ENCODE peak calls at places on chromosomes 7 and 10, in five cellular contexts. R, B, J, Q and H are unnamed samples.
A peak's percentile ranks its signal among the peaks of the same experiment; 100 is the strongest.

GRCh38 chr10:83760142-83760541 is 379.2 kb upstream of the GHITM start:
- DNase-seq in R (no peak), Q (no peak), B (no peak), J (no peak), H (no peak)

GRCh38 chr7:45701701-45702460 is 127.7 kb downstream of the ADCY1 start:
- DNase-seq in Q (no peak), R (no peak), J (no peak), B (no peak), H (no peak)

GRCh38 chr10:71547841-71548493 is 151.2 kb downstream of the CDH23 start:
- DNase-seq in J (no peak), Q (peak; percentile 82), B (peak; percentile 86), R (peak; percentile 85), H (no peak)

GRCh38 chr7:74488518-74488917 is 34.8 kb downstream of the GTF2IRD1 start:
- DNase-seq in J (no peak), R (no peak), B (no peak), Q (no peak), H (no peak)

GRCh38 chr7:70997275-70997674 is 134.7 kb upstream of the GALNT17 start:
- DNase-seq in B (no peak), R (no peak), Q (no peak), J (no peak), H (no peak)

GRCh38 chr10:87635498-87636312 is 24.0 kb upstream of the PAPSS2 start:
- DNase-seq in Q (no peak), J (no peak), B (no peak), R (peak; percentile 70), H (no peak)

GRCh38 chr10:359093-359492 is 223.8 kb downstream of the ZMYND11 start:
- DNase-seq in J (no peak), R (no peak), Q (no peak), B (no peak), H (peak; percentile 68)

GRCh38 chr10:115050375-115050960 is 42.7 kb upstream of the ATRNL1 start:
- DNase-seq in R (no peak), J (no peak), Q (no peak), B (no peak), H (no peak)

GRCh38 chr7:16660702-16661464 is 14.9 kb downstream of the BZW2 start:
- DNase-seq in B (no peak), Q (no peak), J (no peak), R (peak; percentile 61), H (no peak)

GRCh38 chr7:45446195-45446944 is 127.8 kb upstream of the ADCY1 start:
- DNase-seq in R (no peak), B (no peak), Q (no peak), J (no peak), H (no peak)

GRCh38 chr7:131244259-131244852 is 83.3 kb upstream of the MKLN1 start:
- DNase-seq in Q (no peak), R (peak; percentile 85), J (no peak), B (no peak), H (no peak)

GRCh38 chr7:88001744-88002530 is 67.9 kb downstream of the ADAM22 start:
- DNase-seq in J (no peak), Q (no peak), R (no peak), B (no peak), H (no peak)

GRCh38 chr10:128125944-128126764 is at the start of gene MKI67:
- DNase-seq in R (peak; percentile 90), Q (peak; percentile 86), B (peak; percentile 86), J (peak; percentile 85), H (peak; percentile 45)

GRCh38 chr7:155577509-155577905 is 31.1 kb upstream of the CNPY1 start:
- DNase-seq in J (no peak), Q (no peak), B (no peak), R (no peak), H (no peak)

GRCh38 chr10:114384181-114384580 is 20.1 kb downstream of the AFAP1L2 start:
- DNase-seq in R (no peak), Q (no peak), J (no peak), B (no peak), H (no peak)

GRCh38 chr10:18735711-18736110 is 76.5 kb downstream of the ARL5B start:
- DNase-seq in J (no peak), B (no peak), Q (no peak), R (no peak), H (no peak)

GRCh38 chr10:35912615-35913170 is 270.6 kb upstream of the FZD8 start:
- DNase-seq in J (no peak), B (no peak), R (peak; percentile 52), Q (no peak), H (no peak)

GRCh38 chr7:142905759-142906158 is 20.2 kb upstream of the TRPV6 start:
- DNase-seq in B (no peak), J (no peak), Q (no peak), R (no peak), H (no peak)

GRCh38 chr7:27697861-27698430 is 35.3 kb upstream of the HIBADH start:
- DNase-seq in J (no peak), R (peak; percentile 37), Q (no peak), B (no peak), H (peak; percentile 12)

GRCh38 chr10:74955796-74956195 is 129.4 kb downstream of the KAT6B start:
- DNase-seq in R (peak; percentile 21), Q (no peak), B (no peak), J (no peak), H (no peak)

GRCh38 chr10:122307669-122308486 is 36.8 kb downstream of the BTBD16 start:
- DNase-seq in B (peak; percentile 77), R (peak; percentile 99), Q (peak; percentile 81), J (no peak), H (no peak)

GRCh38 chr7:139771001-139771956 is 6.5 kb downstream of the HIPK2 start:
- DNase-seq in R (peak; percentile 84), J (no peak), Q (no peak), B (no peak), H (no peak)

GRCh38 chr10:84333864-84334451 is 5.6 kb downstream of the CCSER2 start:
- DNase-seq in Q (no peak), R (peak; percentile 14), J (peak; percentile 35), B (no peak), H (no peak)

GRCh38 chr7:99000196-99000903 is 122.0 kb downstream of the TRRAP start:
- DNase-seq in B (no peak), Q (no peak), J (no peak), R (no peak), H (peak; percentile 11)

GRCh38 chr7:27185013-27185707 is at the start of gene HOXA11:
- DNase-seq in J (no peak), R (no peak), B (no peak), Q (no peak), H (peak; percentile 33)

GRCh38 chr7:142440219-142441073 is 182.6 kb upstream of the PRSS58 start:
- DNase-seq in B (no peak), J (no peak), R (peak; percentile 67), Q (no peak), H (no peak)

GRCh38 chr10:33334839-33335549 is 527 bp upstream of the NRP1 start:
- DNase-seq in R (peak; percentile 95), J (no peak), B (peak; percentile 89), Q (peak; percentile 87), H (no peak)

GRCh38 chr10:33337335-33337854 is 2.9 kb upstream of the NRP1 start:
- DNase-seq in B (peak; percentile 42), J (no peak), R (peak; percentile 92), Q (peak; percentile 80), H (no peak)

GRCh38 chr10:33335550-33335799 is 1.0 kb upstream of the NRP1 start:
- DNase-seq in Q (no peak), J (no peak), B (no peak), R (peak; percentile 54), H (no peak)

GRCh38 chr10:33335800-33336605 is 1.5 kb upstream of the NRP1 start:
- DNase-seq in B (peak; percentile 91), J (no peak), R (peak; percentile 87), Q (peak; percentile 78), H (peak; percentile 38)

GRCh38 chr10:33336606-33337334 is 2.3 kb upstream of the NRP1 start:
- DNase-seq in J (no peak), B (peak; percentile 87), R (peak; percentile 63), Q (peak; percentile 74), H (no peak)
- H3K4me3 ChIP-seq in J (no peak overlapping the region), B (peak overlapping the region; percentile 81), R (peak overlapping the region; percentile 95), Q (peak overlapping the region; percentile 94), H (peak overlapping the region; percentile 67)

DNA sequence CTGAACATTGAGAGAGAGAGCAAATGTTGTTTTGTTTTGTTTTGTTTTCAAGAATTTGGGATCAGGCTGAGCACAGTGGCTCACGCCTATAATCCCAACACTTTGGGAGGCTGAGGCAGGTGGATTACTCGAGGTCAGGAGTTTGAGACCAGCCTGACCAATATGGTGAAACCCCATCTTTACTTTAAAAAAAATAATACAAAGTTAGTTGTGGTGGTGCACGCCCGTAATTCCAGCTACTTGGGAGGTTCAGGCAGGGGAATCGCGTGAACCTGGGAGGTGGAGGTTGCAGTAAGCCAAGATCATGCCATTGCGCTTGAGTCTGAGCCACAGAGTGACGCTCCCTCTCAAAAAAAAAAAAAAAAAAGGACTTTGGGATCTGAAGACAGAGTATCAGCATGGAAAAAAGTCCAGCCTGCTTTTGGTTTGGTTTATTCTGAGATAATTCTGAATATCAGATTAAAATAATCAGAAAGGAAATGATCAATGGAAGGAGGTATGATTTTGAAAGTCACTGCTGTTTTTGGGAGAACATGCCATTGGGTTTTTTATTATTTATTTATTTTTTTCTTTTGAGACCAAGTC is 1.9 kb upstream of the ITIH2 start:
- DNase-seq in R (no peak), B (no peak), Q (no peak), J (no peak), H (no peak)
- H3K27ac ChIP-seq in R (no peak overlapping the region), B (no peak overlapping the region), Q (no peak overlapping the region), J (no peak overlapping the region), H (no peak overlapping the region)

DNA sequence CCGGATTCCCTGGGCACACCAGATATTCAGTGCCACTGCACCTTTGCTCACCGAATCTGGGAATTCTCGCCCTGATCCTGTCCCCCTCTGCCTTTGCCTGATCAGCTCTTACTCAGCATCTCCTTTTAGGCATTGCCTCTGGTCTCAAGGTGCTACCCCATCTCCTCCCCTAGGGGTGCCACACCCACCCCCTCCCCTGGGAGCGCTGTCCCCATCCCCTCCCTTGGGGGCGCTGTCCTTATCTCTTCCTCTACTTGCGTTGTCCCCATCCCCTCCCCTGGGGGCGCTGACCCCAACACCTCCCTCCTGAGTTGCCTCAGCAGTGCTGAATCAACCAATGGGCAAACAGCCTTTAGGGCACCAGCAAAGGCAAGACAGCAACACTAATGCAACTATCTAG is 686.9 kb upstream of the FOXK1 start:
- DNase-seq in Q (no peak), J (peak; percentile 83), R (no peak), B (no peak), H (no peak)
- TF ChIP-seq CTCF in Q (no peak), J (peak; percentile 99), R (no peak), B (no peak), H (no peak)

GRCh38 chr10:77640167-77640566 is 2.6 kb upstream of the KCNMA1 start:
- DNase-seq in Q (no peak), B (no peak), J (no peak), R (no peak), H (no peak)

GRCh38 chr10:77637474-77637985 is at the start of gene KCNMA1:
- DNase-seq in R (no peak), Q (no peak), B (peak; percentile 33), J (no peak), H (peak; percentile 56)

GRCh38 chr10:77639756-77640155 is 2.1 kb upstream of the KCNMA1 start:
- DNase-seq in Q (no peak), B (no peak), R (no peak), J (no peak), H (no peak)

GRCh38 chr10:77637986-77638765 is 568 bp upstream of the KCNMA1 start:
- DNase-seq in J (no peak), R (peak; percentile 46), Q (no peak), B (no peak), H (no peak)

DNA sequence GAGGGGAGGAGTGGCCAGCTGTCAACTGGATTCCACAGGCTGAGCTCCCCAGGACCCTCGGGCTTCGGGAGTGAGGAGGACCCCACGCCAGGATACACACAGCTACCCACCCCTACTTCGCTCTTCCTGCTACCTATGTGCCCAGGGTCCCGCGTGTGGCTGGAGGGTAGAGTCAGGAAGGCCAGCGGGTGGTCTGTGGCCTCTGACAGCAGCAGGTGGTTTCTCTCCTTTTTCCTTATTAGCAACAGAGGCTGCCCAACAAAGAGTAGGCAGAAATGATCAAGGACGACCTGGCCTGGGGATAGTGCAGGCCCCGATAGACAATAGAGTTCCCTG is 1.1 kb upstream of the KCNMA1 start:
- DNase-seq in Q (no peak), B (no peak), J (no peak), R (no peak), H (no peak)
- H3K4me3 ChIP-seq in Q (peak overlapping the region; percentile 47), B (no peak overlapping the region), J (no peak overlapping the region), R (peak overlapping the region; percentile 70), H (peak overlapping the region; percentile 82)